ENCODE peak calls at places on chromosomes 13 and 19, in four cellular contexts. One of them, this sample, is unnamed.

GRCh38 chr13:25657062-25657588 is 285.4 kb downstream of the ATP8A2 start:
- DNase-seq in A172: no peak
- DNase-seq in brain microvascular endothelial cell: no peak
- DNase-seq in H4: no peak
- DNase-seq in this sample: no peak

GRCh38 chr13:112814905-112815585 is 125.2 kb downstream of the ATP11A start:
- DNase-seq in H4: no peak
- DNase-seq in A172: peak
- DNase-seq in brain microvascular endothelial cell: peak
- DNase-seq in this sample: no peak

GRCh38 chr13:65307056-65307455 is 1923.1 kb downstream of the PCDH9 start:
- DNase-seq in H4: no peak
- DNase-seq in A172: no peak
- DNase-seq in brain microvascular endothelial cell: no peak
- DNase-seq in this sample: no peak

GRCh38 chr13:36369268-36370107 is 23.3 kb upstream of the SPART start:
- DNase-seq in H4: no peak
- DNase-seq in brain microvascular endothelial cell: no peak
- DNase-seq in A172: no peak
- DNase-seq in this sample: no peak

GRCh38 chr13:19838726-19839342 is 24.6 kb downstream of the ZMYM5 start:
- DNase-seq in brain microvascular endothelial cell: peak
- DNase-seq in H4: no peak
- DNase-seq in A172: no peak
- DNase-seq in this sample: no peak

GRCh38 chr13:42084722-42085121 is 36.3 kb downstream of the DGKH start:
- DNase-seq in brain microvascular endothelial cell: no peak
- DNase-seq in H4: no peak
- DNase-seq in A172: no peak
- DNase-seq in this sample: no peak

GRCh38 chr13:95535243-95535642 is 17.3 kb upstream of the CLDN10 start:
- DNase-seq in H4: peak
- DNase-seq in A172: peak
- DNase-seq in brain microvascular endothelial cell: peak
- DNase-seq in this sample: peak

GRCh38 chr13:78689011-78689410 is 30.1 kb upstream of the OBI1 start:
- DNase-seq in H4: no peak
- DNase-seq in brain microvascular endothelial cell: no peak
- DNase-seq in A172: no peak
- DNase-seq in this sample: no peak

GRCh38 chr13:94433055-94433947 is 46.2 kb downstream of the DCT start:
- DNase-seq in A172: no peak
- DNase-seq in brain microvascular endothelial cell: no peak
- DNase-seq in H4: no peak
- DNase-seq in this sample: peak

GRCh38 chr13:31797154-31797775 is 57.9 kb downstream of the RXFP2 start:
- DNase-seq in brain microvascular endothelial cell: peak
- DNase-seq in A172: peak
- DNase-seq in H4: peak
- DNase-seq in this sample: no peak

GRCh38 chr19:31451686-31452325 is 102.6 kb upstream of the TSHZ3 start:
- DNase-seq in A172: no peak
- DNase-seq in brain microvascular endothelial cell: no peak
- DNase-seq in H4: no peak
- DNase-seq in this sample: no peak

GRCh38 chr19:49512970-49513745 is 697 bp downstream of the FCGRT start:
- DNase-seq in brain microvascular endothelial cell: no peak
- DNase-seq in A172: no peak
- DNase-seq in H4: no peak
- DNase-seq in this sample: no peak

GRCh38 chr13:54591540-54591939 is 1562.9 kb downstream of the OLFM4 start:
- DNase-seq in A172: no peak
- DNase-seq in H4: no peak
- DNase-seq in brain microvascular endothelial cell: no peak
- DNase-seq in this sample: no peak

GRCh38 chr13:22195726-22196125 is 524.9 kb downstream of the FGF9 start:
- DNase-seq in A172: no peak
- DNase-seq in H4: no peak
- DNase-seq in brain microvascular endothelial cell: no peak
- DNase-seq in this sample: no peak

GRCh38 chr19:8251025-8251472 is 41.9 kb downstream of the CERS4 start:
- DNase-seq in brain microvascular endothelial cell: no peak
- DNase-seq in H4: no peak
- DNase-seq in A172: no peak
- DNase-seq in this sample: no peak

GRCh38 chr19:10270180-10270615 is 722 bp upstream of the ICAM1 start:
- DNase-seq in H4: no peak
- DNase-seq in brain microvascular endothelial cell: no peak
- DNase-seq in A172: no peak
- DNase-seq in this sample: peak

GRCh38 chr13:41461527-41462124 is 4.3 kb downstream of the RGCC start:
- DNase-seq in H4: no peak
- DNase-seq in A172: no peak
- DNase-seq in brain microvascular endothelial cell: no peak
- DNase-seq in this sample: no peak

GRCh38 chr19:42488783-42489521 is 39.3 kb downstream of the CEACAM1 start:
- DNase-seq in A172: no peak
- DNase-seq in brain microvascular endothelial cell: no peak
- DNase-seq in H4: no peak
- DNase-seq in this sample: no peak

GRCh38 chr13:91280806-91281205 is 66.7 kb upstream of the MIR17HG start:
- DNase-seq in H4: no peak
- DNase-seq in A172: peak
- DNase-seq in brain microvascular endothelial cell: no peak
- DNase-seq in this sample: no peak

GRCh38 chr13:32804673-32805260 is 211.5 kb upstream of the KL start:
- DNase-seq in brain microvascular endothelial cell: no peak
- DNase-seq in A172: no peak
- DNase-seq in H4: no peak
- DNase-seq in this sample: no peak

GRCh38 chr13:41981961-41982723 is 21.2 kb upstream of the VWA8 start:
- DNase-seq in H4: no peak
- DNase-seq in A172: no peak
- DNase-seq in brain microvascular endothelial cell: no peak
- DNase-seq in this sample: no peak

GRCh38 chr13:30654430-30654829 is 36.7 kb downstream of the USPL1 start:
- DNase-seq in H4: no peak
- DNase-seq in brain microvascular endothelial cell: no peak
- DNase-seq in A172: no peak
- DNase-seq in this sample: peak

GRCh38 chr13:110047511-110047910 is 259.4 kb downstream of the COL4A1 start:
- DNase-seq in A172: no peak
- DNase-seq in brain microvascular endothelial cell: peak
- DNase-seq in H4: peak
- DNase-seq in this sample: no peak

GRCh38 chr19:52007436-52007804 is 591 bp downstream of the ZNF615 start:
- DNase-seq in A172: no peak
- DNase-seq in H4: no peak
- DNase-seq in brain microvascular endothelial cell: no peak
- DNase-seq in this sample: no peak

GRCh38 chr13:111480976-111481375 is 160.5 kb downstream of the TEX29 start:
- DNase-seq in H4: no peak
- DNase-seq in A172: no peak
- DNase-seq in brain microvascular endothelial cell: no peak
- DNase-seq in this sample: no peak

GRCh38 chr13:95301947-95302386 is 716 bp upstream of the ABCC4 start:
- DNase-seq in A172: no peak
- DNase-seq in H4: no peak
- DNase-seq in brain microvascular endothelial cell: peak
- DNase-seq in this sample: no peak

GRCh38 chr13:98476538-98476966 is 100.4 kb downstream of the STK24 start:
- DNase-seq in H4: peak
- DNase-seq in A172: peak
- DNase-seq in brain microvascular endothelial cell: peak
- DNase-seq in this sample: peak

GRCh38 chr19:16660763-16661479 is at the start of gene TMEM38A:
- DNase-seq in brain microvascular endothelial cell: no peak
- DNase-seq in H4: peak
- DNase-seq in A172: peak
- DNase-seq in this sample: peak

GRCh38 chr19:40413291-40413994 is at the start of gene PRX:
- DNase-seq in H4: no peak
- DNase-seq in brain microvascular endothelial cell: no peak
- DNase-seq in A172: no peak
- DNase-seq in this sample: no peak

GRCh38 chr13:42807866-42808265 is 26.5 kb downstream of the FAM216B start:
- DNase-seq in brain microvascular endothelial cell: peak
- DNase-seq in H4: peak
- DNase-seq in A172: peak
- DNase-seq in this sample: no peak

GRCh38 chr19:30024091-30024490 is 82.1 kb downstream of the URI1 start:
- DNase-seq in A172: no peak
- DNase-seq in brain microvascular endothelial cell: no peak
- DNase-seq in H4: no peak
- DNase-seq in this sample: no peak